ENCODE peak calls at places on chromosomes 3 and 15, in ten cellular contexts. L is psoas muscle; C is astrocyte of the hippocampus; G is GOT3; X is aorta; S is stimulated activated CD4-positive, alpha-beta T cell treated with anti-CD3 and anti-CD28 coated beads, Interleukin-4, amount 100 ng/mL, for 48 hours; R is stimulated activated naive CD8-positive, alpha-beta T cell treated with anti-CD3 and anti-CD28 coated beads, Interleukin-15, Interleukin-2, amounts not matched to agents 100 U/mL and 50 U/mL, for 24 hours; Y is naive thymus-derived CD8-positive, alpha-beta T cell; D is kidney; U is CD8-positive, alpha-beta memory T cell. A is an unnamed sample.

GRCh38 chr3:12615263-12615662 is 48.7 kb downstream of the RAF1 start:
- DNase-seq in D (no peak), S (no peak), G (no peak), R (no peak), L (no peak), U (no peak), X (no peak), Y (no peak), C (no peak), A (no peak)

GRCh38 chr3:47577583-47578118 is 1.0 kb downstream of the CSPG5 start:
- DNase-seq in G (no peak), Y (no peak), D (peak; percentile 76), R (no peak), X (no peak), U (no peak), C (peak; percentile 40), S (peak; percentile 1), L (no peak), A (no peak)

GRCh38 chr15:27770086-27770607 is 329.0 kb downstream of the OCA2 start:
- DNase-seq in R (no peak), L (no peak), D (no peak), S (no peak), X (no peak), Y (no peak), G (no peak), U (no peak), C (no peak), A (no peak)

GRCh38 chr15:87500240-87500639 is 756.3 kb downstream of the NTRK3 start:
- DNase-seq in U (no peak), L (no peak), R (no peak), X (no peak), C (no peak), D (peak; percentile 44), G (no peak), Y (no peak), S (no peak), A (no peak)

GRCh38 chr15:57384816-57385215 is 8.5 kb downstream of the CGNL1 start:
- DNase-seq in S (no peak), L (no peak), U (no peak), Y (no peak), C (peak; percentile 41), R (no peak), X (no peak), D (no peak), G (no peak), A (no peak)

GRCh38 chr15:82105458-82106205 is 59.8 kb upstream of the MEX3B start:
- DNase-seq in U (no peak), L (no peak), C (peak; percentile 92), D (no peak), R (no peak), Y (no peak), X (no peak), G (no peak), S (no peak), A (no peak)

GRCh38 chr3:118447326-118447725 is 587.3 kb downstream of the IGSF11 start:
- DNase-seq in R (no peak), C (no peak), G (no peak), X (no peak), U (no peak), S (no peak), D (no peak), L (no peak), Y (no peak), A (no peak)

GRCh38 chr3:134809412-134810051 is 14.5 kb downstream of the EPHB1 start:
- DNase-seq in R (no peak), L (no peak), X (no peak), D (no peak), G (no peak), Y (no peak), S (no peak), C (no peak), U (no peak), A (no peak)

GRCh38 chr3:96007650-96008195 is 806.7 kb upstream of the EPHA6 start:
- DNase-seq in Y (no peak), S (no peak), C (no peak), G (no peak), L (no peak), X (no peak), D (no peak), R (no peak), U (no peak), A (no peak)

GRCh38 chr15:67185621-67186225 is 68.7 kb downstream of the AAGAB start:
- DNase-seq in D (no peak), X (no peak), L (peak; percentile 61), R (peak; percentile 37), U (no peak), Y (no peak), G (no peak), S (no peak), C (peak; percentile 75), A (no peak)

GRCh38 chr15:64163662-64164362 is 990 bp upstream of the PPIB start:
- DNase-seq in X (no peak), D (no peak), R (no peak), U (no peak), G (no peak), C (no peak), S (no peak), Y (no peak), L (no peak), A (no peak)

GRCh38 chr3:152574461-152575079 is 260.4 kb upstream of the P2RY1 start:
- DNase-seq in S (peak; percentile 2), C (peak; percentile 74), U (no peak), R (peak; percentile 30), X (no peak), G (no peak), D (no peak), Y (peak; percentile 4), L (peak; percentile 75), A (peak; percentile 51)

GRCh38 chr15:64897345-64897985 is 14.2 kb upstream of the ANKDD1A start:
- DNase-seq in R (no peak), X (peak; percentile 89), L (peak; percentile 79), S (no peak), U (no peak), C (peak; percentile 64), G (no peak), Y (no peak), D (peak; percentile 84), A (no peak)

GRCh38 chr3:13020159-13020558 is 53.1 kb downstream of the IQSEC1 start:
- DNase-seq in C (peak; percentile 46), R (no peak), U (no peak), S (no peak), D (peak; percentile 60), Y (no peak), G (no peak), X (peak; percentile 75), L (no peak), A (no peak)

GRCh38 chr3:171122212-171122611 is 95.7 kb upstream of the SLC2A2 start:
- DNase-seq in X (no peak), C (peak; percentile 8), Y (no peak), R (no peak), S (no peak), G (no peak), U (no peak), D (no peak), L (no peak), A (no peak)

GRCh38 chr3:114454592-114455251 is 160.9 kb downstream of the TIGIT start:
- DNase-seq in L (no peak), G (no peak), U (peak; percentile 5), X (no peak), D (no peak), Y (no peak), C (peak; percentile 75), S (no peak), R (no peak), A (no peak)

GRCh38 chr3:155443821-155444220 is 150.3 kb upstream of the STRIT1 start:
- DNase-seq in U (no peak), S (no peak), R (no peak), C (no peak), L (no peak), D (no peak), G (no peak), X (no peak), Y (no peak), A (no peak)

GRCh38 chr3:177427096-177427495 is 229.8 kb upstream of the TBL1XR1 start:
- DNase-seq in R (peak; percentile 39), U (peak; percentile 7), X (no peak), D (no peak), L (no peak), G (no peak), C (no peak), S (peak; percentile 55), Y (no peak), A (peak; percentile 27)

A was measured in DND-41.